ENCODE peak calls at places on chromosomes 1 and 21, in five cellular contexts. Y is neural crest cell; V is posterior cingulate gyrus; D is NCI-H1092; W is CD8-positive, alpha-beta T cell. A is an unnamed sample.

GRCh38 chr21:14607262-14607661 is 61.1 kb upstream of the SAMSN1 start:
- DNase-seq in W (no peak), Y (no peak), D (no peak), V (no peak), A (no peak)

GRCh38 chr1:100718581-100718980 is 961 bp upstream of the VCAM1 start:
- DNase-seq in W (no peak), D (no peak), Y (no peak), V (no peak), A (no peak)

GRCh38 chr1:35958558-35958957 is 27.7 kb downstream of the AGO3 start:
- DNase-seq in D (no peak), V (no peak), W (no peak), Y (no peak), A (no peak)

GRCh38 chr1:20105856-20106255 is 13.5 kb downstream of the PLA2G2D start:
- DNase-seq in Y (no peak), V (no peak), D (no peak), W (no peak), A (peak)

GRCh38 chr1:227786673-227787512 is 28.6 kb upstream of the PRSS38 start:
- DNase-seq in W (peak), Y (no peak), V (no peak), D (no peak), A (no peak)

GRCh38 chr1:210233216-210233494 is 559 bp downstream of the SERTAD4 start:
- DNase-seq in W (no peak), V (peak), Y (no peak), D (no peak), A (no peak)

GRCh38 chr1:99465176-99465900 is 180.6 kb upstream of the PALMD start:
- DNase-seq in D (no peak), V (no peak), W (no peak), Y (no peak), A (peak)

GRCh38 chr1:111471012-111471411 is 2.8 kb upstream of the C1orf162 start:
- DNase-seq in Y (no peak), W (peak), D (no peak), V (no peak), A (no peak)

GRCh38 chr1:192983349-192983980 is 75.7 kb downstream of the UCHL5 start:
- DNase-seq in W (no peak), Y (no peak), D (no peak), V (no peak), A (peak)

GRCh38 chr1:236176337-236177336 is 34.3 kb downstream of the GPR137B start:
- DNase-seq in W (no peak), V (no peak), D (no peak), Y (no peak), A (no peak)

A was measured in mammary epithelial cell.